ENCODE peak calls at places on chromosomes 6 and 20, in four cellular contexts. One of them, this sample, is unnamed.
A peak's percentile ranks its signal among the peaks of the same experiment; 100 is the strongest.

GRCh38 chr6:143806282-143807102 is 36.6 kb upstream of the LTV1 start:
- DNase-seq in Daoy: peak; percentile 80
- DNase-seq in HCEC 1CT: peak; percentile 87
- DNase-seq in effector CD4-positive, alpha-beta T cell: no peak
- DNase-seq in this sample: no peak

GRCh38 chr6:8110117-8110721 is 7.9 kb upstream of the EEF1E1 start:
- DNase-seq in effector CD4-positive, alpha-beta T cell: no peak
- DNase-seq in HCEC 1CT: no peak
- DNase-seq in Daoy: no peak
- DNase-seq in this sample: no peak

GRCh38 chr6:32176476-32177181 is 745 bp upstream of the AGPAT1 start:
- DNase-seq in HCEC 1CT: peak; percentile 78
- DNase-seq in Daoy: peak; percentile 61
- DNase-seq in effector CD4-positive, alpha-beta T cell: no peak
- DNase-seq in this sample: no peak

GRCh38 chr20:56518126-56518525 is 6.4 kb upstream of the FAM209A start:
- DNase-seq in Daoy: no peak
- DNase-seq in HCEC 1CT: no peak
- DNase-seq in effector CD4-positive, alpha-beta T cell: no peak
- DNase-seq in this sample: no peak

GRCh38 chr20:24117386-24117785 is 128.8 kb upstream of the GGTLC1 start:
- DNase-seq in effector CD4-positive, alpha-beta T cell: no peak
- DNase-seq in Daoy: no peak
- DNase-seq in HCEC 1CT: no peak
- DNase-seq in this sample: no peak

GRCh38 chr20:20211274-20211987 is 156.5 kb upstream of the INSM1 start:
- DNase-seq in Daoy: peak; percentile 86
- DNase-seq in HCEC 1CT: no peak
- DNase-seq in effector CD4-positive, alpha-beta T cell: no peak
- DNase-seq in this sample: no peak

GRCh38 chr6:150297327-150298028 is 71.3 kb upstream of the IYD start:
- DNase-seq in effector CD4-positive, alpha-beta T cell: no peak
- DNase-seq in Daoy: peak; percentile 39
- DNase-seq in HCEC 1CT: no peak
- DNase-seq in this sample: no peak

GRCh38 chr6:109007521-109007920 is 87.1 kb downstream of the SESN1 start:
- DNase-seq in effector CD4-positive, alpha-beta T cell: no peak
- DNase-seq in HCEC 1CT: no peak
- DNase-seq in Daoy: no peak
- DNase-seq in this sample: no peak

GRCh38 chr20:37202267-37202943 is 23.1 kb upstream of the MROH8 start:
- DNase-seq in Daoy: peak; percentile 81
- DNase-seq in effector CD4-positive, alpha-beta T cell: no peak
- DNase-seq in HCEC 1CT: peak; percentile 97
- DNase-seq in this sample: peak; percentile 35

GRCh38 chr20:50287512-50287911 is 96.9 kb downstream of the CEBPB start:
- DNase-seq in Daoy: no peak
- DNase-seq in effector CD4-positive, alpha-beta T cell: no peak
- DNase-seq in HCEC 1CT: no peak
- DNase-seq in this sample: no peak

GRCh38 chr6:112298021-112298745 is 43.8 kb upstream of the LAMA4 start:
- DNase-seq in effector CD4-positive, alpha-beta T cell: no peak
- DNase-seq in Daoy: peak; percentile 83
- DNase-seq in HCEC 1CT: peak; percentile 95
- DNase-seq in this sample: no peak

GRCh38 chr6:44800171-44800671 is 412.7 kb downstream of the CDC5L start:
- DNase-seq in effector CD4-positive, alpha-beta T cell: no peak
- DNase-seq in HCEC 1CT: no peak
- DNase-seq in Daoy: peak; percentile 72
- DNase-seq in this sample: no peak

This sample was measured in DND-41.